ENCODE peak calls at places on chromosomes 5 and 9, in six cellular contexts. A is spleen; V is CD8-positive, alpha-beta T cell; J is cardiac muscle cell; E is Peyer's patch; X is prostate gland. Q is an unnamed sample.

GRCh38 chr9:124849801-124850200 is 3.5 kb upstream of the WDR38 start:
- DNase-seq in J (peak; percentile 79), X (no peak), A (no peak), V (no peak), E (no peak), Q (no peak)

GRCh38 chr5:34740306-34740891 is 84.3 kb downstream of the RAI14 start:
- DNase-seq in E (no peak), J (peak; percentile 34), X (no peak), A (no peak), V (no peak), Q (no peak)

GRCh38 chr5:151219138-151219537 is 4.8 kb downstream of the CCDC69 start:
- DNase-seq in J (no peak), E (no peak), V (no peak), X (no peak), A (no peak), Q (no peak)

GRCh38 chr5:144335561-144335960 is 164.9 kb downstream of the KCTD16 start:
- DNase-seq in V (no peak), X (no peak), E (no peak), J (no peak), A (no peak), Q (no peak)

GRCh38 chr9:98191615-98192502 is 578 bp downstream of the CORO2A start:
- DNase-seq in E (peak; percentile 43), A (peak; percentile 90), X (peak; percentile 49), V (peak; percentile 71), J (no peak), Q (no peak)

GRCh38 chr5:62779010-62779422 is 200.4 kb downstream of the LRRC70 start:
- DNase-seq in A (no peak), X (peak; percentile 22), J (peak; percentile 80), E (no peak), V (no peak), Q (no peak)

GRCh38 chr5:56183507-56183906 is 49.6 kb downstream of the ANKRD55 start:
- DNase-seq in V (no peak), A (no peak), X (no peak), J (peak; percentile 75), E (no peak), Q (peak; percentile 25)

GRCh38 chr9:93256878-93257807 is 73.2 kb downstream of the WNK2 start:
- DNase-seq in V (peak; percentile 39), A (peak; percentile 58), J (no peak), E (peak; percentile 7), X (no peak), Q (no peak)

GRCh38 chr5:132559661-132560060 is 2.9 kb downstream of the RAD50 start:
- DNase-seq in J (no peak), E (no peak), V (no peak), A (no peak), X (no peak), Q (no peak)

GRCh38 chr5:57718155-57718554 is 235.5 kb upstream of the ACTBL2 start:
- DNase-seq in X (no peak), V (no peak), J (peak; percentile 34), A (no peak), E (no peak), Q (no peak)

GRCh38 chr5:78698218-78698751 is 49.7 kb upstream of the LHFPL2 start:
- DNase-seq in V (no peak), A (no peak), E (no peak), J (peak; percentile 87), X (no peak), Q (no peak)

GRCh38 chr9:94031380-94031779 is 52.9 kb upstream of the PTPDC1 start:
- DNase-seq in A (no peak), X (no peak), J (peak; percentile 13), E (no peak), V (no peak), Q (no peak)

GRCh38 chr9:69249337-69249736 is 75.3 kb downstream of the TJP2 start:
- DNase-seq in J (no peak), A (no peak), V (no peak), X (no peak), E (no peak), Q (no peak)

GRCh38 chr9:128898845-128899565 is 17.1 kb downstream of the LRRC8A start:
- DNase-seq in A (no peak), J (no peak), E (no peak), X (no peak), V (peak; percentile 52), Q (no peak)

GRCh38 chr5:8829322-8830029 is 716.4 kb downstream of the SEMA5A start:
- DNase-seq in A (no peak), V (no peak), E (no peak), J (peak; percentile 99), X (no peak), Q (peak; percentile 73)

GRCh38 chr5:159510282-159510681 is 180.0 kb upstream of the IL12B start:
- DNase-seq in A (peak; percentile 74), J (peak; percentile 85), E (no peak), V (no peak), X (peak; percentile 79), Q (no peak)

GRCh38 chr9:75885652-75886051 is 4.8 kb upstream of the PCSK5 start:
- DNase-seq in E (no peak), A (no peak), J (no peak), V (no peak), X (no peak), Q (no peak)

GRCh38 chr5:128081111-128081865 is 2.3 kb upstream of the SLC12A2 start:
- DNase-seq in J (peak; percentile 41), A (no peak), E (no peak), X (no peak), V (no peak), Q (no peak)

DNA sequence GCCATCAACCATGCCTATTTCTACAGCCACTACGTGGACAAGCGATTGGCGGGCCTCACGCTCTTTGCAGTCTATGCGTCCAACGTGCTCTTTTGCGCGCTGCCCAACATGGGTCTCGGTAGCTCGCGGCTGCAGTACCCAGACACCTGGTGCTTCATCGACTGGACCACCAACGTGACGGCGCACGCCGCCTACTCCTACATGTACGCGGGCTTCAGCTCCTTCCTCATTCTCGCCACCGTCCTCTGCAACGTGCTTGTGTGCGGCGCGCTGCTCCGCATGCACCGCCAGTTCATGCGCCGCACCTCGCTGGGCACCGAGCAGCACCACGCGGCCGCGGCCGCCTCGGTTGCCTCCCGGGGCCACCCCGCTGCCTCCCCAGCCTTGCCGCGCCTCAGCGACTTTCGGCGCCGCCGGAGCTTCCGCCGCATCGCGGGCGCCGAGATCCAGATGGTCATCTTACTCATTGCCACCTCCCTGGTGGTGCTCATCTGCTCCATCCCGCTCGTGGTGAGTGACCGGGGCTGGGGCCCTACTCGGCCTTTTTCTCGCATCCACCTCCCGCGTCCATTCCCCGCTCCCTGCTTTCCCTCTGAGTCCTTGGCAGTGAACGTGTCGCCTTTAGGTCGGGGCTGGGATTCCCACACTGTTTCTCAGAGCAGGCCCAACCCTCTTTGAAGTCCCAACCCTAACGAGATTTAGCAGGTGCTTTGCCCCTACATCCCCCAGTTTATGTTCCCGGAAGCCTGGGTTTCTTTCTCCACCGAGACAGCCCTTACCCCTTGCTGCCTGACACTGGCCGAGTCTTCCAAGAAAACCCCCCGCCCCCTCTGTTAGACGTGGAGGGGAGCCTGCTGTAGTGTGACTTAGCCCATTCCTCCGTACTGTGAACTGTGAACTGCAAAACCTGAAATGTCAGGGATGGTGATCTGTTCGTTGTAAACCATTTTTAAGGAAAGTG is 1.9 kb downstream of the PTGER4 start:
- DNase-seq in E (peak; percentile 51), V (peak; percentile 68), J (no peak), X (no peak), A (peak; percentile 93), Q (no peak)
- H3K4me3 ChIP-seq in E (peak overlapping the region; percentile 82), V (peak overlapping the region; percentile 92), J (peak overlapping the region; percentile 61), X (peak overlapping the region; percentile 68), A (peak overlapping the region; percentile 43), Q (peak overlapping the region; percentile 90)

GRCh38 chr5:111251941-111252340 is 27.8 kb downstream of the CAMK4 start:
- DNase-seq in J (no peak), V (no peak), E (no peak), X (no peak), A (no peak), Q (no peak)

GRCh38 chr5:111246459-111246858 is 22.3 kb downstream of the CAMK4 start:
- DNase-seq in X (no peak), J (no peak), V (no peak), E (no peak), A (no peak), Q (no peak)

GRCh38 chr5:111245654-111246053 is 21.5 kb downstream of the CAMK4 start:
- DNase-seq in E (no peak), A (no peak), X (no peak), J (no peak), V (no peak), Q (no peak)

GRCh38 chr5:111252799-111253564 is 28.8 kb downstream of the CAMK4 start:
- DNase-seq in X (no peak), J (no peak), A (no peak), V (no peak), E (no peak), Q (no peak)

DNA sequence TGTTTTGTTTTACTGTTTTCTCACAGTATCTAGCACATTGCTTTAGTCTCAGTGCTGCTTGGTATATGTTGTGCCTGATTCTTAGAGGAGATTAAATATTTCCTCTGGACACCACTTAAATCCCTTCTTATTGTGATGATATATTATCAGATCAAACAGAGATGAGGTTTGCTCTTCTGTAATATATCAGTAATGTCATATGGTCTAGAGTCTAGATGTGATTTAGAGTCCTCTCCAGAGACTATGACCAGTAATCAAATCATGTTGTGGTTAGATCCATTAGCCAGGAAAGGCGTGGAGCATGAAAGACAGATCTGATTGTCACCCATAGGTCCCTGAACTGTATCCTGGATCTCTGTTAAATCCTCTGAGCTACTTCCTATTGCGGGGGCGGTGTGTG is 24.4 kb downstream of the CAMK4 start:
- DNase-seq in X (no peak), V (no peak), E (no peak), A (no peak), J (no peak), Q (no peak)
- H3K4me1 ChIP-seq in X (no peaks in the 10 kb centered on the region), V (peaks cover 77% of the 10 kb centered on the region), E (no peaks in the 10 kb centered on the region), A (no peaks in the 10 kb centered on the region), J (no peaks in the 10 kb centered on the region), Q (no peaks in the 10 kb centered on the region)

DNA sequence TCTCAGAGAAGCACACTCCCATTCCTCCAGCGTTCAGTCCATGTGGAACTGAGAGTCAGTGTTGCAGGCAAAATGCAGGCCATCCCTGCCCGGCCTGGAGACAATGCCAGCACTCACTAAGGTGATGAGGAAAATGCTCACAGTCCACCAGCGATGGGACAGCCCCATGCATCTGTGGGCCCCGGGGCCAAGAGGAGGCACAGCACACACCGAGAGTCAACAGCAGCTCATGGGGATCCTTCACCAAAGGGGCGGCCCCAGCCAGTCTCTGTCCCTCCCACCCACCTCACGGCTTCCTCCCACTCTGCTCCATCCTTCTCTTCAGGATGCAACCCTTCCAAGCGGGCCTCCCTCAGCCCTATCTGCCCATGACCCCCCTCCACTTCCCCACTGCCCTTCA is 6.2 kb downstream of the SEMA4D start:
- DNase-seq in V (no peak), A (no peak), J (no peak), X (no peak), E (no peak), Q (no peak)
- H3K4me3 ChIP-seq in V (peak overlapping the region; percentile 9), A (no peak overlapping the region), J (no peak overlapping the region), X (no peak overlapping the region), E (no peak overlapping the region), Q (no peak overlapping the region)

DNA sequence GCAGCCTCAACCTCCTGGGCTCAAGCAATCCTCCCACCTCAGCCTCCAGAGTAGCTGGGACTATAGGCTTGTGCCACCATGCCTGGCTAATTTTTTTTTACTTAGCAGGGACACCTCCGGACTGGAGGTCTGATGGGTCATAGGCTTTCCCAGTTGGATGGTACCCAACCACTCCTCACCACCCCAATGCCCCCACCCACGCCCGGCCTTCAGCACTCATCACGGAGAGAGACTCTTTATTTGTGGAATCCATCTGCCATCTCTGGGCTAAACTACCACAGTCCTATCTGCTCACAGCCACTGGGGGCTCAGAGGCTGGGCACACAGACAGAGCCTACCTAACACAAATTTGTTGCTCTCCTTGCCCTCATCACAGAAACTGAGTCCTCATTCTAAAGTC is 58.3 kb upstream of the STXBP1 start:
- DNase-seq in E (no peak), J (no peak), V (no peak), X (no peak), A (no peak), Q (no peak)
- H3K4me1 ChIP-seq in E (peaks cover 18% of the 10 kb centered on the region), J (peaks cover 30% of the 10 kb centered on the region), V (peaks cover 40% of the 10 kb centered on the region), X (peaks cover 33% of the 10 kb centered on the region), A (peaks cover 33% of the 10 kb centered on the region), Q (peaks cover 42% of the 10 kb centered on the region)